ENCODE peak calls at places on chromosomes 1 and 21, in seven cellular contexts. T, Q, Z, M, S, H and L are unnamed samples.

GRCh38 chr21:26956216-26956615 is 10.7 kb downstream of the ADAMTS5 start:
- DNase-seq in S (no peak), T (no peak), M (no peak), Q (no peak), Z (no peak), H (no peak), L (no peak)

GRCh38 chr21:33755354-33755753 is 113.1 kb downstream of the ITSN1 start:
- DNase-seq in Z (no peak), M (no peak), S (no peak), Q (no peak), H (no peak), T (no peak), L (no peak)

GRCh38 chr1:92398519-92398918 is 88.2 kb downstream of the GFI1 start:
- DNase-seq in H (no peak), Z (no peak), Q (no peak), S (no peak), T (no peak), M (no peak), L (no peak)

GRCh38 chr1:203322480-203323179 is 17.3 kb downstream of the BTG2 start:
- DNase-seq in Z (no peak), Q (no peak), S (no peak), H (no peak), T (no peak), M (no peak), L (no peak)

GRCh38 chr1:152218762-152219436 is 5.1 kb downstream of the HRNR start:
- DNase-seq in T (no peak), H (no peak), Q (no peak), S (no peak), M (no peak), Z (no peak), L (no peak)

GRCh38 chr1:1039145-1039910 is 19.4 kb downstream of the AGRN start:
- DNase-seq in Q (no peak), T (no peak), H (no peak), Z (no peak), S (no peak), M (no peak), L (no peak)

GRCh38 chr1:100626397-100626796 is 88.5 kb downstream of the GPR88 start:
- DNase-seq in H (no peak), S (no peak), T (no peak), Z (no peak), Q (peak), M (no peak), L (no peak)

GRCh38 chr1:6795661-6796060 is 10.4 kb downstream of the CAMTA1 start:
- DNase-seq in S (no peak), Q (no peak), M (no peak), H (peak), Z (no peak), T (no peak), L (no peak)

GRCh38 chr1:229855999-229856650 is 210.9 kb upstream of the GALNT2 start:
- DNase-seq in Z (no peak), S (peak), H (peak), M (no peak), T (peak), Q (no peak), L (no peak)

GRCh38 chr21:42574234-42575027 is 60.8 kb downstream of the SLC37A1 start:
- DNase-seq in S (no peak), Q (no peak), H (peak), M (no peak), T (no peak), Z (no peak), L (no peak)

GRCh38 chr1:10841059-10841458 is 44.6 kb upstream of the CASZ1 start:
- DNase-seq in Z (no peak), S (no peak), H (no peak), M (no peak), T (no peak), Q (no peak), L (no peak)

GRCh38 chr21:41216486-41216885 is 48.5 kb downstream of the BACE2 start:
- DNase-seq in S (no peak), M (no peak), Z (no peak), T (no peak), H (no peak), Q (no peak), L (no peak)

GRCh38 chr1:28499553-28499952 is 6.3 kb upstream of the RCC1 start:
- DNase-seq in S (no peak), T (no peak), Z (no peak), H (no peak), M (no peak), Q (no peak), L (no peak)

GRCh38 chr1:234550341-234551031 is 59.5 kb downstream of the IRF2BP2 start:
- DNase-seq in S (no peak), Z (peak), Q (no peak), M (no peak), T (peak), H (no peak), L (no peak)

GRCh38 chr1:199160521-199161318 is 521.9 kb downstream of the PTPRC start:
- DNase-seq in Q (no peak), Z (no peak), S (no peak), M (no peak), T (no peak), H (no peak), L (no peak)

GRCh38 chr1:223748773-223749733 is 36.7 kb downstream of the CAPN2 start:
- DNase-seq in Z (peak), Q (no peak), H (peak), T (peak), M (no peak), S (peak), L (no peak)

GRCh38 chr1:220879509-220880366 is 495 bp downstream of the HLX start:
- DNase-seq in Q (peak), S (no peak), H (peak), T (no peak), M (no peak), Z (no peak), L (no peak)

GRCh38 chr1:220786057-220786336 is 716 bp upstream of the MTARC1 start:
- DNase-seq in Q (no peak), H (no peak), T (no peak), S (no peak), M (no peak), Z (no peak), L (no peak)

GRCh38 chr1:39485046-39485803 is 6.2 kb upstream of the BMP8A start:
- DNase-seq in T (no peak), Q (no peak), Z (no peak), M (no peak), H (no peak), S (no peak), L (no peak)

GRCh38 chr1:206497774-206498173 is 9.6 kb upstream of the RASSF5 start:
- DNase-seq in Q (no peak), H (no peak), M (no peak), T (no peak), S (no peak), Z (no peak), L (no peak)

GRCh38 chr1:240467895-240468294 is 144.1 kb downstream of the GREM2 start:
- DNase-seq in T (no peak), H (no peak), Z (no peak), Q (no peak), M (no peak), S (no peak), L (no peak)

GRCh38 chr21:43191971-43192370 is 23.2 kb downstream of the CRYAA start:
- DNase-seq in Q (no peak), Z (no peak), T (no peak), H (no peak), S (no peak), M (no peak), L (no peak)

GRCh38 chr1:37307907-37308570 is 166.3 kb upstream of the ZC3H12A start:
- DNase-seq in M (no peak), S (no peak), Q (no peak), Z (peak), H (no peak), T (peak), L (no peak)

GRCh38 chr1:157360021-157360390 is 192.3 kb downstream of the FCRL5 start:
- DNase-seq in Q (no peak), S (no peak), Z (no peak), T (no peak), H (no peak), M (no peak), L (no peak)

GRCh38 chr1:106956721-106957120 is 99.8 kb upstream of the PRMT6 start:
- DNase-seq in Q (no peak), M (no peak), H (no peak), Z (no peak), S (no peak), T (no peak), L (no peak)

GRCh38 chr21:41950941-41951408 is 2.8 kb downstream of the C2CD2 start:
- DNase-seq in H (no peak), Z (no peak), S (no peak), M (no peak), Q (no peak), T (no peak), L (no peak)

GRCh38 chr1:46718340-46718726 is 581 bp downstream of the EFCAB14 start:
- DNase-seq in M (no peak), S (no peak), T (no peak), Z (no peak), Q (no peak), H (peak), L (no peak)

GRCh38 chr1:165143437-165144065 is 213.0 kb downstream of the LMX1A start:
- DNase-seq in Q (no peak), T (no peak), S (no peak), M (no peak), Z (no peak), H (peak), L (no peak)

GRCh38 chr1:4462831-4463484 is 191.5 kb upstream of the AJAP1 start:
- DNase-seq in S (no peak), Q (no peak), H (no peak), Z (no peak), M (no peak), T (no peak), L (no peak)

GRCh38 chr1:234957330-234958065 is 171.1 kb downstream of the TOMM20 start:
- DNase-seq in M (no peak), Q (peak), H (peak), Z (no peak), S (no peak), T (no peak), L (no peak)